ENCODE peak calls at places on chromosome 6, in four cellular contexts. One of them, this sample, is unnamed.

GRCh38 chr6:98839788-98840361 is 5.5 kb downstream of the POU3F2 start:
- DNase-seq in germinal center: no peak
- DNase-seq in activated T-cell treated with anti-CD3 and anti-CD28 coated beads for 1 hour: no peak
- DNase-seq in dermis blood vessel endothelial cell: peak; percentile 52
- DNase-seq in this sample: no peak

GRCh38 chr6:118761643-118762042 is 110.3 kb upstream of the CEP85L start:
- DNase-seq in germinal center: no peak
- DNase-seq in activated T-cell treated with anti-CD3 and anti-CD28 coated beads for 1 hour: no peak
- DNase-seq in dermis blood vessel endothelial cell: no peak
- DNase-seq in this sample: no peak

GRCh38 chr6:11231564-11232176 is 798 bp downstream of the NEDD9 start:
- DNase-seq in germinal center: no peak
- DNase-seq in activated T-cell treated with anti-CD3 and anti-CD28 coated beads for 1 hour: no peak
- DNase-seq in dermis blood vessel endothelial cell: peak; percentile 76
- DNase-seq in this sample: no peak

GRCh38 chr6:5998236-5998635 is 8.5 kb downstream of the NRN1 start:
- DNase-seq in germinal center: no peak
- DNase-seq in activated T-cell treated with anti-CD3 and anti-CD28 coated beads for 1 hour: no peak
- DNase-seq in dermis blood vessel endothelial cell: peak; percentile 12
- DNase-seq in this sample: no peak

GRCh38 chr6:3542032-3542640 is 85.3 kb upstream of the SLC22A23 start:
- DNase-seq in germinal center: no peak
- DNase-seq in activated T-cell treated with anti-CD3 and anti-CD28 coated beads for 1 hour: no peak
- DNase-seq in dermis blood vessel endothelial cell: no peak
- DNase-seq in this sample: no peak

GRCh38 chr6:117381749-117382148 is 44.0 kb downstream of the ROS1 start:
- DNase-seq in germinal center: no peak
- DNase-seq in activated T-cell treated with anti-CD3 and anti-CD28 coated beads for 1 hour: no peak
- DNase-seq in dermis blood vessel endothelial cell: no peak
- DNase-seq in this sample: no peak

GRCh38 chr6:75266716-75267291 is 17.8 kb downstream of the TMEM30A start:
- DNase-seq in germinal center: peak; percentile 40
- DNase-seq in activated T-cell treated with anti-CD3 and anti-CD28 coated beads for 1 hour: no peak
- DNase-seq in dermis blood vessel endothelial cell: peak; percentile 79
- DNase-seq in this sample: no peak

GRCh38 chr6:2714359-2714895 is 36.3 kb downstream of the MYLK4 start:
- DNase-seq in germinal center: no peak
- DNase-seq in activated T-cell treated with anti-CD3 and anti-CD28 coated beads for 1 hour: no peak
- DNase-seq in dermis blood vessel endothelial cell: peak; percentile 47
- DNase-seq in this sample: no peak

GRCh38 chr6:163651910-163652309 is 237.4 kb downstream of the QKI start:
- DNase-seq in germinal center: no peak
- DNase-seq in activated T-cell treated with anti-CD3 and anti-CD28 coated beads for 1 hour: no peak
- DNase-seq in dermis blood vessel endothelial cell: no peak
- DNase-seq in this sample: no peak

GRCh38 chr6:169190144-169190584 is 63.5 kb downstream of the THBS2 start:
- DNase-seq in germinal center: no peak
- DNase-seq in activated T-cell treated with anti-CD3 and anti-CD28 coated beads for 1 hour: no peak
- DNase-seq in dermis blood vessel endothelial cell: no peak
- DNase-seq in this sample: no peak

GRCh38 chr6:138685257-138685656 is 88.3 kb upstream of the CCDC28A start:
- DNase-seq in germinal center: no peak
- DNase-seq in activated T-cell treated with anti-CD3 and anti-CD28 coated beads for 1 hour: no peak
- DNase-seq in dermis blood vessel endothelial cell: no peak
- DNase-seq in this sample: no peak

GRCh38 chr6:100846276-100846675 is 34.9 kb downstream of the ASCC3 start:
- DNase-seq in germinal center: no peak
- DNase-seq in activated T-cell treated with anti-CD3 and anti-CD28 coated beads for 1 hour: no peak
- DNase-seq in dermis blood vessel endothelial cell: no peak
- DNase-seq in this sample: no peak

GRCh38 chr6:18680842-18681241 is 293.7 kb downstream of the RNF144B start:
- DNase-seq in germinal center: no peak
- DNase-seq in activated T-cell treated with anti-CD3 and anti-CD28 coated beads for 1 hour: no peak
- DNase-seq in dermis blood vessel endothelial cell: peak; percentile 1
- DNase-seq in this sample: no peak

GRCh38 chr6:24888967-24889366 is 46.8 kb downstream of the RIPOR2 start:
- DNase-seq in germinal center: no peak
- DNase-seq in activated T-cell treated with anti-CD3 and anti-CD28 coated beads for 1 hour: no peak
- DNase-seq in dermis blood vessel endothelial cell: no peak
- DNase-seq in this sample: no peak

GRCh38 chr6:137724018-137724403 is 143.0 kb upstream of the TNFAIP3 start:
- DNase-seq in germinal center: no peak
- DNase-seq in activated T-cell treated with anti-CD3 and anti-CD28 coated beads for 1 hour: no peak
- DNase-seq in dermis blood vessel endothelial cell: no peak
- DNase-seq in this sample: no peak

GRCh38 chr6:52603000-52603795 is 26.3 kb upstream of the TRAM2 start:
- DNase-seq in germinal center: no peak
- DNase-seq in activated T-cell treated with anti-CD3 and anti-CD28 coated beads for 1 hour: no peak
- DNase-seq in dermis blood vessel endothelial cell: peak; percentile 75
- DNase-seq in this sample: no peak